ENCODE peak calls at places on chromosomes 2 and 18, in six cellular contexts. N, T, A, Y, O and I are unnamed samples. For H3K36me3, the result is how much of the 10 kb centered on the place peaks cover.

GRCh38 chr2:96156926-96157648 is 11.8 kb upstream of the DUSP2 start:
- ATAC-seq in A (no peak), T (peak), Y (no peak), N (no peak), O (no peak), I (no peak)

GRCh38 chr2:12502759-12503158 is 214.0 kb upstream of the TRIB2 start:
- ATAC-seq in A (no peak), Y (no peak), N (no peak), O (no peak), T (no peak), I (no peak)

GRCh38 chr2:236051351-236051750 is 116.8 kb downstream of the GBX2 start:
- ATAC-seq in Y (no peak), T (no peak), O (no peak), A (no peak), N (no peak), I (no peak)

GRCh38 chr2:140659293-140659692 is 1471.5 kb downstream of the LRP1B start:
- ATAC-seq in T (peak), Y (no peak), O (no peak), A (no peak), N (no peak), I (no peak)

GRCh38 chr18:42931501-42931900 is 184.0 kb downstream of the RIT2 start:
- ATAC-seq in O (no peak), A (no peak), N (peak), Y (no peak), T (no peak), I (peak)

GRCh38 chr2:237479747-237480146 is 7.3 kb upstream of the MLPH start:
- ATAC-seq in O (no peak), A (no peak), Y (no peak), N (no peak), T (no peak), I (no peak)

GRCh38 chr2:234544659-234545611 is 48.1 kb upstream of the ARL4C start:
- ATAC-seq in A (peak), T (peak), Y (peak), O (no peak), N (peak), I (peak)

GRCh38 chr2:184363213-184363612 is 235.1 kb upstream of the ZNF804A start:
- ATAC-seq in A (no peak), Y (no peak), N (no peak), O (no peak), T (peak), I (no peak)

GRCh38 chr2:113894156-113894743 is 4.4 kb downstream of the ACTR3 start:
- ATAC-seq in O (peak), N (peak), A (peak), Y (no peak), T (no peak), I (no peak)

GRCh38 chr2:201915446-201915845 is 109.1 kb downstream of the CDK15 start:
- ATAC-seq in O (no peak), N (no peak), A (no peak), T (peak), Y (no peak), I (no peak)

GRCh38 chr2:38966678-38967077 is 77.0 kb downstream of the ARHGEF33 start:
- ATAC-seq in O (no peak), Y (no peak), A (no peak), T (no peak), N (no peak), I (no peak)

GRCh38 chr2:201183373-201183742 is 417 bp downstream of the CASP10 start:
- ATAC-seq in Y (no peak), N (peak), O (no peak), A (no peak), T (peak), I (no peak)

GRCh38 chr18:13026583-13027270 is 35.6 kb downstream of the CEP192 start:
- ATAC-seq in O (no peak), N (no peak), T (no peak), A (peak), Y (no peak), I (peak)

GRCh38 chr18:13025233-13025632 is 34.1 kb downstream of the CEP192 start:
- ATAC-seq in N (no peak), Y (no peak), O (no peak), A (no peak), T (no peak), I (no peak)

GRCh38 chr18:13018379-13018778 is 27.2 kb downstream of the CEP192 start:
- ATAC-seq in A (no peak), Y (no peak), O (no peak), N (no peak), T (no peak), I (no peak)

GRCh38 chr18:13019301-13019700 is 28.1 kb downstream of the CEP192 start:
- ATAC-seq in N (no peak), T (peak), Y (no peak), O (no peak), A (peak), I (no peak)

DNA sequence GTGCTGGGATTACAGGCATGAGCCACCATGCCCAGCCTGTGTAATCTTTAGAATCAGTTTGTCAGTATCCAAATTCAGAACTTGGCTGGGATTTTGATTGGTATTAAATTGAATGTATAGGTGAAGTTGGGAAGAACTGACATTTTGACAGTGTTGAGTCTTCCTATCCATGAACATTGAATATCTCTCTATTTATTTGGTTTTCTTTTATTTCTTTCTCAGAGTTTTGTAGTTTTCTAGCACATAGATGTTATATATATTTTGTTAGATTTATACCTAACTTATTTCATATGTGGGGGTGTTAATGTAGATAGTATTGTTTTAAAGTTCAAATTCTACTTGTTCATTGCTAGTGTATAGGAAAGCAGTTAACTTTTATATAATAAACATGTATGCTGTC is 31.5 kb downstream of the CEP192 start:
- ATAC-seq in N (no peak), O (no peak), T (no peak), Y (no peak), A (no peak), I (no peak)
- H3K36me3 ChIP-seq in N (half or more), O (under half), T (under half), Y (under half), A (under half), I (half or more)

GRCh38 chr2:233270951-233271350 is 19.5 kb downstream of the ATG16L1 start:
- ATAC-seq in N (no peak), A (no peak), Y (no peak), O (no peak), T (no peak), I (no peak)
- H3K36me3 ChIP-seq in N (half or more), A (half or more), Y (under half), O (half or more), T (under half), I (half or more)

GRCh38 chr2:219176818-219177593 is at the start of gene CNPPD1:
- ATAC-seq in A (peak), Y (peak), O (peak), N (peak), T (peak), I (peak)
- H3K36me3 ChIP-seq in A (under half), Y (under half), O (under half), N (half or more), T (under half), I (half or more)

DNA sequence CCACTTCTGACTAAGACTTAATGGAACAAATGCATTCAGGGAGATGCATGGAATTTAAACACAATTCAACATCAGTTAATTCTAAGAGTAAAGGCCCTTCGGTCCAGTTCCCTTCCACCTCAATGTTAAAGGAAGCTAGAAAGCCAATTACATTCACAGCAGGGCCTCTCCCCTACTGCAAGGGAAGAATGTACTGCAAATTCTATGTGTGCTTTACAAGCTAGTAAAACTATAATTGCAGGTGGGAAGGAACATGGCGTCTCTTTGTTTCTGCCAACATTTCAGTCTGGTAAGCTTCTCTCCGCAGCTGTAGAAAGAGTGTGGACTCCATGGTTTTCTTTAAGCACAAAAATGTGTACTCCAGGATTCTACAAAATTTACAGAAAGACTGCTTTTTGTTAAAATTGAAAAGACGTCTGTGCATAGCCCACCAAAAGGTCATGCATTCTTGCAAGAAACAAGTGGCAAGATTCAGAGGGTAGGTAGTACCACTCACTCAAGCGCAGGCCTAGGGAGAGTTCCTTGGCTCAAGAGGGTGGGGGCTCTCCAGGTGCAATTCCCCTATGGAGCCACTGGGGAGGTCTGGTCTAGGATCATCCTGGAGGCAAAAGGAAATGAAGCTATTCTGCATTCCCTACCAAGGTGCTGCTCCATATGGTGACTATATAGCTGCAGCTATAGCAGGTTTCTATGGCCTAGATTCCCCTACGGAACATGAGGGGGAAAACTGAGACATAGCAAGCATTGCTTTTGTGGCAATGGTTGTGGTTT is 127.0 kb upstream of the FZD5 start:
- ATAC-seq in O (no peak), A (no peak), T (no peak), N (no peak), Y (no peak), I (no peak)
- H3K36me3 ChIP-seq in O (under half), A (under half), T (under half), N (under half), Y (under half), I (under half)

GRCh38 chr18:12325726-12326245 is 17.7 kb downstream of the TUBB6 start:
- ATAC-seq in A (no peak), T (no peak), Y (no peak), N (no peak), O (no peak), I (no peak)
- H3K36me3 ChIP-seq in A (half or more), T (under half), Y (under half), N (half or more), O (under half), I (under half)

DNA sequence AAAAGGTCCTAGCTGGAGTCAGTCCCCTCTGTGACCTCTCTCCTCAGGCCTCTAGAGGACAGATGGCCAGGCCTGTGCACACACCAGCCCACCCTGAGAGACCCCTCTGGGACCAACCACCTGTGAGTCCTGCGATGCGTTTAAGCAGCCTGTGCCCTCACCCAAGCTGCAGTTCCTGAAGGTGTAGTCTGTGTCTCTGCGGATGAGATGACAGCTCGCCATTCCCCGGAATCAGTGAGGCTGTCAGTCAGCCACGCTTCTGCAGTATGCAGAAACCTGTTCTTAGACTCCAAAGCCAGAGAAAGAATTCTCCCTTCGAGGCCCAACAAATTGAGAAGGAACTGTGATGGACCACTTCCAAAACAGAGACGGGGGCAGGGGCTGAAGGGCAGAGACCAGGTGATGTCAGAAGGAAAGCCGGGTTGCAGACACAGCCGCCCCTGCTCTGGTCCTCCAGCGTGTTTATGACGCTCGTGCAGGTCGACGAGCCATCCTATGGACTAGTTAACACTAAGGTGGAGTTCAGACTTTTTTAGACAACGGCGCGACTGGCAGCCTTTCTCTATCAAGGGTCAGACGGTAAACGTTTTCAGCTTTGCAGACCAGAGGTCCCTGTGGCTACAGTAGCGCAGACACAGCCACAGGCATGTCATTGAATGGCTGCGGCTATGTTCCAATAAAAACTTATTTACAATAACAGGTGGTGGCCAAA is 10.2 kb downstream of the MTERF4 start:
- ATAC-seq in Y (no peak), A (no peak), O (no peak), N (no peak), T (no peak), I (no peak)
- H3K36me3 ChIP-seq in Y (under half), A (half or more), O (under half), N (half or more), T (under half), I (under half)

DNA sequence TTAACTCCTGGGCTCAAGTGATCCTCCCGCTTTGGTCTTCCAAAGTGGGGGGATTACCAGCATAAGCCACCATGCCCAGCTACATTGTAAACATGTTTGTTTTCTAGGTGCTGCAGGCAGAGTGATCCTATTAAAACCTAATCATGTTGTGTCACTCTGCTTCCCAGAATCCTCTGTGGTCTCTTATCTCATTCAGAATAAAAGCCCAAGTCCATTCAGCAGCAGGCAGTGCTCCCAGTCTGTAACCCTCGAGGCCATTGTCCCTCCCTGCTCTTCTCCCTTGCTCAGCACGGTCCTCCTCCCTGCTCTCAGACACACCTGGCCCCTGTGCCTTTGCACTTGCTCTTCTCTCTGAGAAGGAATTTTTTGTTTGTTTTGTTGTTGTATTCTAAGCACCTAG is 11.1 kb upstream of the CABYR start:
- ATAC-seq in O (no peak), N (no peak), A (no peak), T (no peak), Y (no peak), I (no peak)
- H3K36me3 ChIP-seq in O (under half), N (half or more), A (under half), T (under half), Y (under half), I (half or more)